ENCODE peak calls at places on chromosomes 13 and 19, in four cellular contexts. I, W, O and Q are unnamed samples.

GRCh38 chr13:31739226-31739625 is at the start of gene RXFP2:
- DNase-seq in I (no peak), W (no peak), O (no peak), Q (no peak)

GRCh38 chr13:102707465-102707864 is 12.6 kb upstream of the METTL21C start:
- DNase-seq in I (no peak), W (no peak), O (peak), Q (no peak)

GRCh38 chr13:26707122-26708006 is 53.2 kb downstream of the GPR12 start:
- DNase-seq in I (no peak), W (peak), O (no peak), Q (no peak)

GRCh38 chr13:42594577-42595571 is 20.9 kb downstream of the TNFSF11 start:
- DNase-seq in I (peak), W (peak), O (peak), Q (no peak)

GRCh38 chr13:27130223-27131015 is 41.2 kb downstream of the USP12 start:
- DNase-seq in I (no peak), W (no peak), O (no peak), Q (no peak)

GRCh38 chr13:19845758-19846157 is 17.7 kb downstream of the ZMYM5 start:
- DNase-seq in I (no peak), W (no peak), O (peak), Q (no peak)

GRCh38 chr19:50361290-50362029 is 4.0 kb downstream of the NAPSA start:
- DNase-seq in I (peak), W (no peak), O (no peak), Q (no peak)

GRCh38 chr19:50906217-50906616 is 5.0 kb downstream of the KLK4 start:
- DNase-seq in I (no peak), W (peak), O (no peak), Q (no peak)

GRCh38 chr13:30796132-30796832 is 60.9 kb downstream of the ALOX5AP start:
- DNase-seq in I (no peak), W (no peak), O (no peak), Q (no peak)

GRCh38 chr19:45506246-45506990 is 861 bp upstream of the VASP start:
- DNase-seq in I (peak), W (peak), O (no peak), Q (peak)

GRCh38 chr13:48318014-48318713 is 14.6 kb downstream of the RB1 start:
- DNase-seq in I (no peak), W (no peak), O (no peak), Q (no peak)

GRCh38 chr19:16637535-16637934 is 9.5 kb upstream of the MED26 start:
- DNase-seq in I (no peak), W (no peak), O (no peak), Q (no peak)

GRCh38 chr19:14441041-14441938 is 8.2 kb downstream of the PKN1 start:
- DNase-seq in I (no peak), W (no peak), O (no peak), Q (no peak)

GRCh38 chr19:45769821-45770191 is 754 bp upstream of the SIX5 start:
- DNase-seq in I (peak), W (peak), O (no peak), Q (no peak)

GRCh38 chr13:49933511-49933910 is 2.6 kb downstream of the SPRYD7 start:
- DNase-seq in I (no peak), W (no peak), O (no peak), Q (no peak)

GRCh38 chr13:44243198-44243852 is 130.3 kb upstream of the SERP2 start:
- DNase-seq in I (peak), W (peak), O (no peak), Q (no peak)

GRCh38 chr19:53853707-53854106 is 14.0 kb upstream of the MYADM start:
- DNase-seq in I (no peak), W (no peak), O (no peak), Q (no peak)

GRCh38 chr19:4988770-4989251 is 19.9 kb downstream of the KDM4B start:
- DNase-seq in I (no peak), W (no peak), O (peak), Q (no peak)

GRCh38 chr19:6271251-6271650 is 8.5 kb downstream of the MLLT1 start:
- DNase-seq in I (no peak), W (no peak), O (no peak), Q (no peak)

GRCh38 chr13:28347456-28348371 is 147.2 kb downstream of the FLT1 start:
- DNase-seq in I (no peak), W (no peak), O (no peak), Q (no peak)

GRCh38 chr13:78764665-78765064 is 105.7 kb upstream of the OBI1 start:
- DNase-seq in I (no peak), W (peak), O (no peak), Q (no peak)
- TF ChIP-seq CTCF in I (no peak), W (peak), O (no peak), Q (no peak)

GRCh38 chr13:40666058-40666904 is at the start of gene FOXO1:
- DNase-seq in I (peak), W (peak), O (no peak), Q (peak)

GRCh38 chr13:40667622-40667978 is 1.2 kb upstream of the FOXO1 start:
- DNase-seq in I (no peak), W (peak), O (no peak), Q (no peak)

GRCh38 chr13:40670307-40670706 is 3.9 kb upstream of the FOXO1 start:
- DNase-seq in I (no peak), W (no peak), O (no peak), Q (no peak)

GRCh38 chr13:40666905-40667621 is 622 bp upstream of the FOXO1 start:
- DNase-seq in I (peak), W (peak), O (no peak), Q (peak)

DNA sequence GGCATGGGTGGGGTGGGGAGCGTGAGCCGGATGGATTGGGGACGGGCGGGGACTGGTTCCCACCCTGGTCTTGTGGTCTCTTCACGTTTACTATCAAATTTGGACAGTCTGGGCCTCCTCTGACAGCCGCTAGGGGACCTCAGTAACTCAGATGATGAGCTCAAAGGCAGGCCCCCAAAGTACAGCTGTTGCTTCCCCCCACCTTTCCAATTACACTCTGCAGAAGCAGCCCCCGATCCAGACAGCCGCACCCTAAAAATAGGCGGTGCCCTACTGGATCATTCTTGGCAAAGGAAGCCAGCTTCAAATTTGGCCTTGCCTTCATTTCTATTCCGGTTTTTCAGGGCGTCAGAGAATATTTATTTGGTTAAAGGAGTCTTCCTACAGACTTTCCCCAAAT is 1.9 kb upstream of the FOXO1 start:
- DNase-seq in I (peak), W (peak), O (no peak), Q (no peak)
- TF ChIP-seq CTCF in I (peak), W (peak), O (peak), Q (no peak)

GRCh38 chr19:57559404-57560025 is at the start of gene ZNF550:
- DNase-seq in I (peak), W (peak), O (peak), Q (peak)
- TF ChIP-seq CTCF in I (no peak), W (no peak), O (no peak), Q (no peak)

DNA sequence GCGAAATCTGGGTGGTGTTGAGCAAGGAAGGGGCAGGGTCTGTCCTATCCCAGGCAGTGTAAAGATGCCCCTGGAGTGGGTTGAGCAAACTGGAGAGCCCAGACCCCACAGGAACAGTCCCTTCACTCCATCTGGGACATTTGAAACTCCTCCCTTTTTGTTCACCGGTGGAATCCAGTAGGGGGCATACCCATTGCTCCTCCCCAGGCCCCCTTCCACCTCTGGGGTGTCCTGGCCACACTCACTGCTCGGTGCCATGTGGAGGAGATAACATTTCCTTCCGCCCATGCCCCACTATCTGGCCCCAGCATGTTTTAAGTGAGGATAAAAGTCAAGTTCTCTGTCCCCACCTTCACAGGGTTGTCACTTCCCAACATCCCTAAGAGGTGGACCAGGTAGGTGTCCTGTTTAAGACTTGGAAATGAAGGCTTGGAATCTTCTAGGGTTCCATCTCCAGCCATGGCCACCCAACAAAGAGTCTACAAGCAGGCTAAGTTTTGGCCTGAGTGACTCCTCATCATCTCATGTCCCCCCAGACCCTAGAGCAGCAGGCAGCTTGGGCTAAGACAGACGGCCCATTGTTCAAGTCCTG is 9.2 kb downstream of the ZNF526 start:
- DNase-seq in I (no peak), W (no peak), O (no peak), Q (no peak)
- TF ChIP-seq CTCF in I (no peak), W (no peak), O (no peak), Q (no peak)